ENCODE peak calls at places on chromosomes 7 and 10, in five cellular contexts. A is NCI-H1092, T is SK-N-MC, R is fibroblast of lung, G is neural crest cell. B is an unnamed sample.

GRCh38 chr7:64999165-65000004 is 7.1 kb downstream of the ERV3-1 start:
- DNase-seq in A (no peak), R (peak; percentile 57), T (no peak), G (no peak), B (no peak)

GRCh38 chr10:93438796-93439253 is 43.3 kb downstream of the MYOF start:
- DNase-seq in T (no peak), A (no peak), R (no peak), G (no peak), B (no peak)

GRCh38 chr10:49379596-49380410 is 16.1 kb downstream of the DRGX start:
- DNase-seq in T (no peak), G (no peak), A (no peak), R (no peak), B (no peak)

GRCh38 chr7:104922187-104923009 is 91.6 kb upstream of the KMT2E start:
- DNase-seq in A (no peak), T (no peak), R (peak; percentile 45), G (no peak), B (no peak)

GRCh38 chr7:51246258-51247245 is 70.1 kb downstream of the COBL start:
- DNase-seq in A (peak; percentile 49), G (no peak), T (no peak), R (no peak), B (no peak)

GRCh38 chr7:139041378-139042053 is 5.7 kb upstream of the ZC3HAV1L start:
- DNase-seq in R (no peak), A (no peak), T (no peak), G (no peak), B (no peak)

GRCh38 chr10:1174022-1174421 is 117.8 kb downstream of the WDR37 start:
- DNase-seq in A (no peak), T (no peak), G (no peak), R (no peak), B (peak; percentile 31)

GRCh38 chr7:50469181-50469580 is 19.0 kb upstream of the FIGNL1 start:
- DNase-seq in T (no peak), G (no peak), R (no peak), A (no peak), B (no peak)

GRCh38 chr10:605632-606325 is 83.7 kb downstream of the DIP2C start:
- DNase-seq in R (no peak), T (no peak), A (no peak), G (no peak), B (no peak)

GRCh38 chr7:31782411-31782991 is 95.5 kb downstream of the PPP1R17 start:
- DNase-seq in T (peak; percentile 28), R (peak; percentile 53), G (peak; percentile 18), A (peak; percentile 69), B (no peak)

GRCh38 chr10:5268234-5268633 is 71.6 kb downstream of the AKR1C4 start:
- DNase-seq in G (no peak), T (no peak), R (no peak), A (no peak), B (no peak)

GRCh38 chr7:134820778-134821177 is 41.3 kb downstream of the CALD1 start:
- DNase-seq in A (no peak), R (no peak), T (no peak), G (no peak), B (no peak)

GRCh38 chr7:16559497-16560223 is 33.0 kb downstream of the LRRC72 start:
- DNase-seq in G (no peak), A (no peak), R (no peak), T (no peak), B (no peak)

GRCh38 chr10:42428534-42428933 is 209.8 kb downstream of the ZNF33B start:
- DNase-seq in G (no peak), A (no peak), T (no peak), R (peak; percentile 6), B (no peak)

GRCh38 chr10:14325325-14325955 is 5.3 kb downstream of the FRMD4A start:
- DNase-seq in T (no peak), R (peak; percentile 28), A (no peak), G (peak; percentile 46), B (no peak)

B was measured in sciatic nerve.